ENCODE peak calls at places on chromosomes 2 and 18, in eight cellular contexts. T is colonic mucosa, R is dorsolateral prefrontal cortex, N is IMR-90, U is iPS DF 6.9, H is keratinocyte, O is brain microvascular endothelial cell, M is H9. B is an unnamed sample.

GRCh38 chr18:7069191-7069590 is 48.4 kb downstream of the LAMA1 start:
- DNase-seq in M (no peak), N (no peak), T (no peak), O (no peak), H (no peak), U (no peak), R (no peak), B (no peak)

GRCh38 chr2:36965751-36966369 is 476 bp downstream of the STRN start:
- DNase-seq in R (peak; percentile 18), O (no peak), U (no peak), M (peak; percentile 87), N (no peak), H (no peak), T (peak; percentile 73), B (no peak)

GRCh38 chr2:36357506-36358316 is 2.1 kb downstream of the CRIM1 start:
- DNase-seq in M (peak; percentile 58), O (peak; percentile 70), N (peak; percentile 85), R (peak; percentile 61), T (peak; percentile 65), H (no peak), U (no peak), B (no peak)

GRCh38 chr2:198546091-198546490 is 741.7 kb downstream of the PLCL1 start:
- DNase-seq in O (no peak), R (no peak), T (no peak), U (no peak), H (no peak), N (no peak), M (no peak), B (no peak)

GRCh38 chr2:16061406-16062217 is 121.3 kb downstream of the MYCN start:
- DNase-seq in R (no peak), N (no peak), U (no peak), O (no peak), M (no peak), T (no peak), H (no peak), B (no peak)

GRCh38 chr2:215680605-215681598 is 245.0 kb upstream of the FN1 start:
- DNase-seq in T (no peak), N (peak; percentile 87), U (no peak), O (peak; percentile 95), H (no peak), M (no peak), R (no peak), B (no peak)

GRCh38 chr2:114810092-114810491 is 367.7 kb downstream of the DPP10 start:
- DNase-seq in U (no peak), H (no peak), M (no peak), N (no peak), R (no peak), T (no peak), O (no peak), B (no peak)

GRCh38 chr2:234474654-234475053 is 22.2 kb downstream of the ARL4C start:
- DNase-seq in H (no peak), R (no peak), T (no peak), M (no peak), U (no peak), N (no peak), O (no peak), B (no peak)

GRCh38 chr18:58135170-58135569 is 91.1 kb downstream of the NEDD4L start:
- DNase-seq in O (peak; percentile 54), R (no peak), H (no peak), U (no peak), T (no peak), N (peak; percentile 95), M (no peak), B (no peak)

GRCh38 chr2:85525567-85525966 is 13.4 kb upstream of the MAT2A start:
- DNase-seq in O (no peak), R (no peak), M (no peak), H (no peak), U (no peak), T (no peak), N (no peak), B (no peak)

GRCh38 chr2:42196403-42197267 is 27.5 kb downstream of the EML4 start:
- DNase-seq in H (no peak), M (peak; percentile 53), T (peak; percentile 76), O (peak; percentile 67), N (peak; percentile 58), U (peak; percentile 11), R (peak; percentile 32), B (peak; percentile 66)

GRCh38 chr2:75466708-75467311 is 93.9 kb downstream of the EVA1A start:
- DNase-seq in T (peak; percentile 32), H (no peak), N (peak; percentile 15), O (peak; percentile 17), R (no peak), U (peak; percentile 50), M (peak; percentile 68), B (no peak)

GRCh38 chr18:26309283-26309682 is 83.0 kb downstream of the TAF4B start:
- DNase-seq in O (no peak), R (no peak), N (peak; percentile 60), H (no peak), T (no peak), U (no peak), M (no peak), B (no peak)

GRCh38 chr2:109481599-109481998 is 132.2 kb downstream of the SEPTIN10 start:
- DNase-seq in N (no peak), O (no peak), M (no peak), R (no peak), T (no peak), H (no peak), U (no peak), B (no peak)

GRCh38 chr2:101153811-101154210 is 2.6 kb upstream of the TBC1D8 start:
- DNase-seq in H (no peak), N (no peak), M (no peak), T (no peak), O (no peak), R (no peak), U (no peak), B (no peak)

GRCh38 chr18:48762022-48762421 is 188.7 kb downstream of the SMAD7 start:
- DNase-seq in H (no peak), N (no peak), O (no peak), U (no peak), M (no peak), R (no peak), T (no peak), B (no peak)

GRCh38 chr2:12396699-12397098 is 320.0 kb upstream of the TRIB2 start:
- DNase-seq in M (no peak), T (no peak), N (no peak), O (no peak), R (no peak), H (no peak), U (no peak), B (no peak)

GRCh38 chr2:127054996-127055785 is 51.8 kb downstream of the BIN1 start:
- DNase-seq in O (no peak), M (no peak), U (no peak), T (no peak), R (no peak), N (no peak), H (no peak), B (no peak)

GRCh38 chr2:177353084-177353483 is 39.5 kb upstream of the AGPS start:
- DNase-seq in O (no peak), T (no peak), R (no peak), M (no peak), N (peak; percentile 34), H (no peak), U (no peak), B (no peak)

GRCh38 chr2:9844036-9844483 is 786 bp downstream of the TAF1B start:
- DNase-seq in T (no peak), U (no peak), N (peak; percentile 31), M (no peak), H (no peak), O (no peak), R (no peak), B (no peak)

GRCh38 chr18:9575558-9575957 is 38.8 kb downstream of the PPP4R1 start:
- DNase-seq in O (peak; percentile 95), T (peak; percentile 86), U (peak; percentile 20), R (peak; percentile 65), H (peak; percentile 61), N (peak; percentile 98), M (peak; percentile 49), B (peak; percentile 84)

GRCh38 chr2:213237787-213238186 is 46.5 kb upstream of the SPAG16 start:
- DNase-seq in R (no peak), U (no peak), N (no peak), H (no peak), M (no peak), T (no peak), O (no peak), B (no peak)

GRCh38 chr2:43041661-43042360 is 184.6 kb downstream of the ZFP36L2 start:
- DNase-seq in O (peak; percentile 81), M (peak; percentile 88), H (peak; percentile 94), N (peak; percentile 97), U (peak; percentile 39), R (no peak), T (no peak), B (no peak)

GRCh38 chr2:162118166-162119031 is 33.6 kb downstream of the GCG start:
- DNase-seq in N (peak; percentile 78), M (no peak), R (peak; percentile 58), T (no peak), U (no peak), H (no peak), O (peak; percentile 32), B (no peak)

GRCh38 chr2:162126145-162126926 is 25.7 kb downstream of the GCG start:
- DNase-seq in N (peak; percentile 34), R (peak; percentile 40), M (no peak), O (no peak), H (no peak), U (no peak), T (no peak), B (no peak)

GRCh38 chr2:162125138-162125537 is 26.9 kb downstream of the GCG start:
- DNase-seq in R (no peak), M (no peak), U (no peak), H (no peak), N (peak; percentile 19), T (no peak), O (no peak), B (no peak)

GRCh38 chr2:162127422-162127821 is 24.6 kb downstream of the GCG start:
- DNase-seq in H (no peak), U (no peak), T (no peak), M (no peak), R (no peak), N (no peak), O (no peak), B (no peak)

GRCh38 chr2:162123806-162124758 is 28.0 kb downstream of the GCG start:
- DNase-seq in M (no peak), R (no peak), H (no peak), T (no peak), U (peak; percentile 25), O (no peak), N (peak; percentile 63), B (no peak)
- H3K27me3 ChIP-seq in M (no peaks in the 10 kb centered on the region), R (no peaks in the 10 kb centered on the region), H (no peaks in the 10 kb centered on the region), T (no peaks in the 10 kb centered on the region), U (no peaks in the 10 kb centered on the region), O (no peaks in the 10 kb centered on the region), N (peaks cover 2% of the 10 kb centered on the region), B (no peaks in the 10 kb centered on the region)

GRCh38 chr18:50558948-50559749 is 738 bp upstream of the MAPK4 start:
- DNase-seq in N (no peak), M (no peak), H (no peak), R (no peak), U (no peak), O (no peak), T (no peak), B (no peak)
- H3K27me3 ChIP-seq in N (peaks cover 38% of the 10 kb centered on the region), M (peaks cover 25% of the 10 kb centered on the region), H (peaks cover 58% of the 10 kb centered on the region), R (no peaks in the 10 kb centered on the region), U (peaks cover 24% of the 10 kb centered on the region), O (peaks cover 39% of the 10 kb centered on the region), T (peaks cover 44% of the 10 kb centered on the region), B (no peaks in the 10 kb centered on the region)

GRCh38 chr2:222305510-222306392 is 7.0 kb upstream of the PAX3 start:
- DNase-seq in T (peak; percentile 36), N (no peak), M (peak; percentile 55), H (no peak), R (no peak), U (no peak), O (no peak), B (no peak)
- H3K27me3 ChIP-seq in T (peaks cover 96% of the 10 kb centered on the region), N (peaks cover 93% of the 10 kb centered on the region), M (peaks cover 100% of the 10 kb centered on the region), H (peaks cover 100% of the 10 kb centered on the region), R (peaks cover 100% of the 10 kb centered on the region), U (peaks cover 99% of the 10 kb centered on the region), O (peaks cover 100% of the 10 kb centered on the region), B (peaks cover 55% of the 10 kb centered on the region)

GRCh38 chr2:118864207-118864606 is 16.8 kb upstream of the EN1 start:
- DNase-seq in T (no peak), O (no peak), N (no peak), U (no peak), R (no peak), M (no peak), H (no peak), B (no peak)
- H3K27me3 ChIP-seq in T (peaks cover 13% of the 10 kb centered on the region), O (peaks cover 25% of the 10 kb centered on the region), N (peaks cover 27% of the 10 kb centered on the region), U (peaks cover 20% of the 10 kb centered on the region), R (peaks cover 33% of the 10 kb centered on the region), M (peaks cover 25% of the 10 kb centered on the region), H (no peaks in the 10 kb centered on the region), B (peaks cover 2% of the 10 kb centered on the region)

B was measured in right atrium auricular region.